ENCODE peak calls at places on chromosomes 3 and 15, in five cellular contexts. N is pancreas, Y is ovary, V is astrocyte, J is aorta. K is an unnamed sample. For H3K4me1, the result is how much of the 10 kb centered on the place peaks cover.

GRCh38 chr15:83653639-83654378 is at the start of gene ADAMTSL3:
- DNase-seq in N (peak), V (peak), J (peak), Y (peak), K (peak)

GRCh38 chr3:59803269-59803668 is 753.4 kb upstream of the CFAP20DC start:
- DNase-seq in J (no peak), N (no peak), V (no peak), Y (no peak), K (no peak)

GRCh38 chr3:72872183-72872582 is 15.7 kb upstream of the GXYLT2 start:
- DNase-seq in J (no peak), Y (no peak), V (peak), N (no peak), K (no peak)

GRCh38 chr3:197550489-197550888 is 5.3 kb downstream of the BDH1 start:
- DNase-seq in J (no peak), V (no peak), Y (no peak), N (no peak), K (no peak)

GRCh38 chr3:42547401-42547945 is 34.3 kb downstream of the SEC22C start:
- DNase-seq in J (peak), V (peak), N (peak), Y (peak), K (peak)

GRCh38 chr15:39466428-39466827 is 114.5 kb upstream of the THBS1 start:
- DNase-seq in N (peak), Y (peak), J (peak), V (no peak), K (no peak)

GRCh38 chr15:30062881-30063280 is 19.9 kb upstream of the GOLGA8J start:
- DNase-seq in J (no peak), V (peak), N (no peak), Y (no peak), K (peak)

GRCh38 chr3:183489455-183490210 is 61.2 kb upstream of the MCF2L2 start:
- DNase-seq in N (no peak), Y (no peak), V (peak), J (no peak), K (peak)

GRCh38 chr3:172152869-172153268 is 113.5 kb downstream of the FNDC3B start:
- DNase-seq in V (peak), N (no peak), J (peak), Y (no peak), K (no peak)

GRCh38 chr3:156957715-156958114 is 131.6 kb downstream of the LEKR1 start:
- DNase-seq in V (no peak), J (no peak), N (no peak), Y (no peak), K (no peak)

GRCh38 chr15:75661041-75661778 is 13.5 kb downstream of the SNX33 start:
- DNase-seq in N (peak), J (peak), Y (peak), V (peak), K (peak)

GRCh38 chr15:90660195-90660995 is 56.8 kb upstream of the BLM start:
- DNase-seq in V (peak), Y (no peak), J (peak), N (no peak), K (peak)

GRCh38 chr3:136296960-136297359 is 46.8 kb downstream of the PCCB start:
- DNase-seq in V (no peak), Y (no peak), J (no peak), N (no peak), K (no peak)

DNA sequence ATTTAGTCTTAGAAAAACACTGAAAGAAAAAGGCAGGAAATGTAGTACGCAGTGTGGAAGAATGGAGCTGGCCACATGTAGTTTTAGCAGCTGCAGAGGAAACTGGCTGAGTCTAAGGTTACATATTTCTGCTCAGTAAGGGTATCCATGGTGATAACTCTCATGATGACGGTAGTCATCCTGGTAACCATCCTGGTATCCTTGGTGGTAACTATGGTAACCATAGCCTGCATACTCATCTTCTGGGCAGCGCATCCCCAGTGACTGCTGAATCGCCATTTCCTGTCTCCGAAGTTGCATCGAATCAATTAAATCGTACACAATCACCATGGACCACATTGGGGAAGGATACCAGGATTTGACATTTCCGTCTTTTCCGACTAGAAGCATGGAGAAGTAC is 35.7 kb downstream of the CCDC80 start:
- DNase-seq in J (no peak), V (peak), N (no peak), Y (no peak), K (peak)
- H3K4me1 ChIP-seq in J (under half), V (under half), N (under half), Y (under half), K (under half)

GRCh38 chr3:170690133-170690981 is 104.5 kb upstream of the SLC7A14 start:
- DNase-seq in N (peak), J (peak), V (no peak), Y (peak), K (no peak)

GRCh38 chr3:170692720-170693119 is 106.8 kb upstream of the SLC7A14 start:
- DNase-seq in N (no peak), J (no peak), V (no peak), Y (no peak), K (peak)

GRCh38 chr3:170689218-170689874 is 103.5 kb upstream of the SLC7A14 start:
- DNase-seq in Y (no peak), J (peak), V (peak), N (no peak), K (peak)
- H3K27ac ChIP-seq in Y (no peak), J (peak), V (peak), N (no peak), K (peak)

DNA sequence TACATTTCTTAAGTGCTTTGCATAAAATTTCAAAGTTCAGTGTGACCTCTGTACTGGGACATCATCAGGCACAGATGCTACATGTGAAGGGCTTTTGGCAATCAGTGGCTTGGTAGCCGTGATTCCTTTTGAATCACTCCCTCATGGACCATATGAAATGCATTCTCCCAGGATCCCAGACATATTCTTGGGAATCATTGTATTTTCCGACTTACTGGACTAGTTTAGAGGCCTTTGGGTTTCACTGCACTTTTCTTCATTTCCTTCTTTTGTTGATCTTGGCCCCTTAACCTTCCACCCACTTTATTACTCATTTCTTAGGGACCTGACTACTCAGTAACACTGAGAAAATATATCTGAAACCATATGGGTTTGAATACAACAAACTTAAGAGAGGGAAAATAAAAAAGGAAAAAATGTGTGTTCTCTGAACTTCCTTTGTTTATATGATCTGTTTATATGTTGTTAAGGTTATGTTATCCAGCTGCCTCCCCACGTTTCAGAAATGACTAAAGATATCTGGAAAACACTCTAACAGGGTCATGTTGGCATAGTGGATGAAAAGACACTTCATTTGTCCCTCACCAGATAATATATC is 35.1 kb downstream of the HMG20A start:
- DNase-seq in Y (no peak), V (peak), N (no peak), J (no peak), K (no peak)
- H3K4me1 ChIP-seq in Y (under half), V (under half), N (under half), J (under half), K (under half)

GRCh38 chr15:45197512-45197911 is 9.7 kb upstream of the SHF start:
- DNase-seq in N (no peak), V (no peak), J (no peak), Y (no peak), K (no peak)
- H3K27ac ChIP-seq in N (no peak), V (no peak), J (no peak), Y (no peak), K (no peak)

GRCh38 chr15:67544475-67544874 is 2.0 kb downstream of the MAP2K5 start:
- DNase-seq in Y (no peak), V (no peak), J (no peak), N (no peak), K (no peak)
- H3K4me1 ChIP-seq in Y (under half), V (under half), J (under half), N (under half), K (under half)

GRCh38 chr3:62923092-62923491 is 47.9 kb upstream of the CADPS start:
- DNase-seq in Y (no peak), N (no peak), V (peak), J (no peak), K (no peak)

GRCh38 chr3:62919784-62920183 is 44.6 kb upstream of the CADPS start:
- DNase-seq in J (no peak), N (no peak), V (no peak), Y (no peak), K (no peak)

GRCh38 chr3:62918752-62919151 is 43.5 kb upstream of the CADPS start:
- DNase-seq in Y (no peak), N (no peak), J (no peak), V (no peak), K (no peak)

GRCh38 chr3:62926494-62926893 is 51.3 kb upstream of the CADPS start:
- DNase-seq in V (no peak), J (no peak), N (no peak), Y (no peak), K (no peak)

DNA sequence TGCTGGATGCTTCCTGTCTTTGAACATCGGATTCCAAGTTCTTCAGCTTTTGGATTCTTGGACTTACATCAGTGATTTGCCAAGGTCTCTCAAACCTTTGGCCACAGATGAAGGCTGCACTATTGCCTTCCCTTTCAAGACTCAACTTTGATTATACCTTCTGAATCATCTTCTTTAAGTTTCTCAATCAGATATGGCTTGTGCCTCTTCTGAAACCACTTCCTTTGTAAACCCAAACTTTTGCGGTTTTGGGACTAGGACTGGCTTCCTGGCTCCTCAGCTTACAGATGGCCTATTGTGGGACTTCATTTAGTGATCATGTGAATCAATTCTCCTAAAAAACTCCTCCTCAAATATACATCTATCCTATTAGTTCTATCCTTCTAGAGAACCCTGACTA is 47.1 kb upstream of the CADPS start:
- DNase-seq in Y (no peak), V (peak), N (no peak), J (no peak), K (peak)
- H3K27ac ChIP-seq in Y (no peak), V (no peak), N (no peak), J (no peak), K (no peak)

DNA sequence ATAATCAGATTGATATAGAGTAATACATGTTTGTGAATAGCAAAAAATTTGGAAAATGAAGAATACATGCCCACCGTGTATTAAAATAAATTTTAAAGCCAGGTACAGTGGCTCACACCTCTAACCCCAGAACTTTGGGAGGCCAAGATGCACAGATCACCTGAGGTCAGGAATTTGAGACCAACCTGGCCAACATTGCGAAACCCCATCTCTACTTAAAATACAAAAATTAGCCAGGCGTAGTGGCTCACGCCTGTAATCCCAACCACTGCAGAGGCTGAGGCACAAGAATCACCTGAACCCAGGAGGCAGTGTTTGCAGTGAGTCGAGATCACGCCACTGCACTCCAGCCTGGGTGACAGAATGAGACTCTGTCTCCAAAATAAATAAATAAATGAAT is 266.3 kb downstream of the SI start:
- DNase-seq in N (no peak), Y (no peak), V (no peak), J (no peak), K (no peak)
- H3K4me1 ChIP-seq in N (under half), Y (under half), V (under half), J (under half), K (under half)

K was measured in mammary epithelial cell.